ENCODE peak calls at places on chromosomes 1 and 21, in six cellular contexts. Q is IMR-90, C is neuronal stem cell, T is trophoblast cell, W is H9, I is H1. D is an unnamed sample.

GRCh38 chr1:61174060-61174788 is 91.9 kb downstream of the NFIA start:
- DNase-seq in Q (no peak), C (no peak), T (no peak), W (no peak), I (no peak), D (no peak)

GRCh38 chr1:149926296-149926695 is 1.3 kb downstream of the SF3B4 start:
- DNase-seq in Q (no peak), C (no peak), T (no peak), W (no peak), I (no peak), D (no peak)

GRCh38 chr1:24790490-24790889 is 45.2 kb downstream of the CLIC4 start:
- DNase-seq in Q (no peak), C (no peak), T (no peak), W (no peak), I (no peak), D (no peak)

GRCh38 chr1:31467005-31467674 is 54.1 kb downstream of the SERINC2 start:
- DNase-seq in Q (no peak), C (no peak), T (no peak), W (no peak), I (no peak), D (peak)

GRCh38 chr1:241396747-241397691 is 40.0 kb upstream of the RGS7 start:
- DNase-seq in Q (peak), C (no peak), T (peak), W (no peak), I (no peak), D (peak)

GRCh38 chr1:246971969-246972368 is 35.9 kb downstream of the ZNF695 start:
- DNase-seq in Q (no peak), C (no peak), T (no peak), W (peak), I (peak), D (no peak)

GRCh38 chr1:67174716-67175284 is 8.5 kb downstream of the IL23R start:
- DNase-seq in Q (no peak), C (no peak), T (no peak), W (no peak), I (no peak), D (no peak)

GRCh38 chr21:41663805-41664788 is 102.8 kb downstream of the RIPK4 start:
- DNase-seq in Q (peak), C (peak), T (peak), W (no peak), I (no peak), D (peak)

GRCh38 chr1:29197590-29197924 is 15.9 kb upstream of the SRSF4 start:
- DNase-seq in Q (peak), C (no peak), T (no peak), W (peak), I (no peak), D (peak)

GRCh38 chr1:226059709-226060108 is 2.8 kb upstream of the H3-3A start:
- DNase-seq in Q (no peak), C (no peak), T (no peak), W (no peak), I (no peak), D (no peak)

GRCh38 chr21:32826317-32827167 is 55.0 kb upstream of the PAXBP1 start:
- DNase-seq in Q (peak), C (no peak), T (peak), W (peak), I (no peak), D (peak)

GRCh38 chr1:63004868-63005267 is 220.9 kb downstream of the ATG4C start:
- DNase-seq in Q (no peak), C (no peak), T (no peak), W (peak), I (no peak), D (no peak)

GRCh38 chr1:194341587-194341986 is 1155.2 kb upstream of the B3GALT2 start:
- DNase-seq in Q (peak), C (no peak), T (no peak), W (no peak), I (no peak), D (no peak)

GRCh38 chr1:97599447-97599846 is 321.4 kb downstream of the DPYD start:
- DNase-seq in Q (peak), C (no peak), T (no peak), W (peak), I (no peak), D (peak)

GRCh38 chr21:44324106-44324853 is 14.9 kb downstream of the CFAP410 start:
- DNase-seq in Q (no peak), C (no peak), T (no peak), W (no peak), I (no peak), D (no peak)
- H3K4ac ChIP-seq in Q (no peak), C (no peak), T (no peak), W (no peak), I (no peak), D (no peak)

GRCh38 chr1:37477946-37478345 is 3.6 kb downstream of the ZC3H12A start:
- DNase-seq in Q (no peak), C (no peak), T (no peak), W (no peak), I (no peak), D (no peak)

GRCh38 chr1:37476087-37476452 is 1.7 kb downstream of the ZC3H12A start:
- DNase-seq in Q (no peak), C (no peak), T (no peak), W (no peak), I (no peak), D (no peak)

GRCh38 chr1:37475380-37476086 is 1.2 kb downstream of the ZC3H12A start:
- DNase-seq in Q (no peak), C (no peak), T (no peak), W (no peak), I (no peak), D (no peak)

GRCh38 chr1:37477198-37477931 is 3.0 kb downstream of the ZC3H12A start:
- DNase-seq in Q (peak), C (no peak), T (no peak), W (peak), I (no peak), D (peak)

GRCh38 chr1:37476460-37477197 is 2.2 kb downstream of the ZC3H12A start:
- DNase-seq in Q (peak), C (no peak), T (peak), W (no peak), I (no peak), D (peak)
- H2AK5ac ChIP-seq in Q (peak), C (no peak), T (peak), W (no peak), I (peak), D (no peak)

GRCh38 chr1:196655037-196655436 is 3.2 kb downstream of the CFH start:
- DNase-seq in Q (no peak), C (no peak), T (no peak), W (no peak), I (no peak), D (no peak)
- H3K14ac ChIP-seq in Q (no peak), C (no peak), T (no peak), W (no peak), I (no peak), D (no peak)

GRCh38 chr1:172554915-172555314 is 22.0 kb downstream of the SUCO start:
- DNase-seq in Q (no peak), C (no peak), T (no peak), W (no peak), I (no peak), D (no peak)

GRCh38 chr1:172556461-172556860 is 23.5 kb downstream of the SUCO start:
- DNase-seq in Q (no peak), C (no peak), T (no peak), W (no peak), I (no peak), D (no peak)

GRCh38 chr1:172557270-172557669 is 24.3 kb downstream of the SUCO start:
- DNase-seq in Q (no peak), C (no peak), T (no peak), W (no peak), I (no peak), D (no peak)

GRCh38 chr1:172561252-172561651 is 28.3 kb downstream of the SUCO start:
- DNase-seq in Q (peak), C (no peak), T (peak), W (no peak), I (no peak), D (no peak)

GRCh38 chr1:172559811-172560210 is 26.9 kb downstream of the SUCO start:
- DNase-seq in Q (no peak), C (no peak), T (no peak), W (no peak), I (no peak), D (no peak)
- H3K4ac ChIP-seq in Q (no peak), C (no peak), T (peak), W (no peak), I (no peak), D (no peak)

GRCh38 chr1:155017946-155018316 is 15.3 kb downstream of the ZBTB7B start:
- DNase-seq in Q (no peak), C (no peak), T (no peak), W (no peak), I (no peak), D (no peak)
- H2AK5ac ChIP-seq in Q (peak), C (peak), T (no peak), W (no peak), I (no peak), D (no peak)

GRCh38 chr1:224149733-224150132 is 33.3 kb upstream of the DEGS1 start:
- DNase-seq in Q (no peak), C (no peak), T (no peak), W (no peak), I (no peak), D (no peak)
- H3K14ac ChIP-seq in Q (no peak), C (no peak), T (no peak), W (no peak), I (no peak), D (no peak)

D was measured in mesenchymal stem cell.